ENCODE peak calls at places on chromosomes 7 and 10, in four cellular contexts. One of them, this sample, is unnamed.
A peak's percentile ranks its signal among the peaks of the same experiment; 100 is the strongest.

GRCh38 chr7:87624628-87625027 is 3.6 kb upstream of the RUNDC3B start:
- DNase-seq in breast epithelium: no peak
- DNase-seq in HCT116: no peak
- DNase-seq in stomach: no peak
- DNase-seq in this sample: no peak

GRCh38 chr10:32412499-32412853 is 33.5 kb upstream of the CCDC7 start:
- DNase-seq in breast epithelium: no peak
- DNase-seq in stomach: no peak
- DNase-seq in HCT116: no peak
- DNase-seq in this sample: no peak

GRCh38 chr7:135147899-135148721 is at the start of gene TMEM140:
- DNase-seq in HCT116: no peak
- DNase-seq in breast epithelium: no peak
- DNase-seq in stomach: peak; percentile 64
- DNase-seq in this sample: no peak

GRCh38 chr7:138958026-138958956 is 22.9 kb downstream of the KIAA1549 start:
- DNase-seq in stomach: no peak
- DNase-seq in HCT116: no peak
- DNase-seq in breast epithelium: no peak
- DNase-seq in this sample: no peak

GRCh38 chr7:127409629-127410028 is 17.1 kb upstream of the ZNF800 start:
- DNase-seq in breast epithelium: no peak
- DNase-seq in HCT116: no peak
- DNase-seq in stomach: no peak
- DNase-seq in this sample: no peak

GRCh38 chr10:123720536-123720935 is 54.4 kb downstream of the GPR26 start:
- DNase-seq in breast epithelium: no peak
- DNase-seq in stomach: no peak
- DNase-seq in HCT116: no peak
- DNase-seq in this sample: no peak

GRCh38 chr7:111025013-111025412 is 65.9 kb upstream of the LRRN3 start:
- DNase-seq in HCT116: no peak
- DNase-seq in breast epithelium: no peak
- DNase-seq in stomach: no peak
- DNase-seq in this sample: no peak

GRCh38 chr7:109092268-109092667 is 522.6 kb downstream of the DNAJB9 start:
- DNase-seq in stomach: no peak
- DNase-seq in HCT116: peak; percentile 0
- DNase-seq in breast epithelium: no peak
- DNase-seq in this sample: no peak

GRCh38 chr7:11434371-11434770 is 397.6 kb downstream of the THSD7A start:
- DNase-seq in stomach: no peak
- DNase-seq in breast epithelium: no peak
- DNase-seq in HCT116: no peak
- DNase-seq in this sample: no peak

GRCh38 chr7:43135129-43135528 is 22.7 kb downstream of the HECW1 start:
- DNase-seq in breast epithelium: no peak
- DNase-seq in stomach: no peak
- DNase-seq in HCT116: peak; percentile 48
- DNase-seq in this sample: no peak

GRCh38 chr7:50317697-50318640 is 13.5 kb downstream of the IKZF1 start:
- DNase-seq in stomach: no peak
- DNase-seq in HCT116: no peak
- DNase-seq in breast epithelium: no peak
- DNase-seq in this sample: no peak

GRCh38 chr7:123881300-123881699 is 36.3 kb downstream of the HYAL4 start:
- DNase-seq in stomach: no peak
- DNase-seq in breast epithelium: no peak
- DNase-seq in HCT116: no peak
- DNase-seq in this sample: no peak

GRCh38 chr10:119412244-119412750 is 130.2 kb downstream of the RGS10 start:
- DNase-seq in HCT116: no peak
- DNase-seq in stomach: peak; percentile 74
- DNase-seq in breast epithelium: peak; percentile 50
- DNase-seq in this sample: no peak

GRCh38 chr7:150450491-150450992 is at the start of gene GIMAP8:
- DNase-seq in breast epithelium: no peak
- DNase-seq in HCT116: no peak
- DNase-seq in stomach: peak; percentile 42
- DNase-seq in this sample: no peak

GRCh38 chr7:74084722-74085578 is 1.3 kb downstream of the LIMK1 start:
- DNase-seq in stomach: no peak
- DNase-seq in HCT116: no peak
- DNase-seq in breast epithelium: no peak
- DNase-seq in this sample: no peak

GRCh38 chr7:21054427-21055133 is 267.9 kb upstream of the SP8 start:
- DNase-seq in stomach: no peak
- DNase-seq in HCT116: no peak
- DNase-seq in breast epithelium: no peak
- DNase-seq in this sample: no peak

GRCh38 chr10:132571565-132572544 is 34.3 kb downstream of the INPP5A start:
- DNase-seq in breast epithelium: peak; percentile 36
- DNase-seq in stomach: peak; percentile 66
- DNase-seq in HCT116: peak; percentile 65
- DNase-seq in this sample: no peak

GRCh38 chr7:1665721-1666250 is 4.3 kb upstream of the ELFN1 start:
- DNase-seq in breast epithelium: no peak
- DNase-seq in HCT116: no peak
- DNase-seq in stomach: no peak
- DNase-seq in this sample: no peak

DNA sequence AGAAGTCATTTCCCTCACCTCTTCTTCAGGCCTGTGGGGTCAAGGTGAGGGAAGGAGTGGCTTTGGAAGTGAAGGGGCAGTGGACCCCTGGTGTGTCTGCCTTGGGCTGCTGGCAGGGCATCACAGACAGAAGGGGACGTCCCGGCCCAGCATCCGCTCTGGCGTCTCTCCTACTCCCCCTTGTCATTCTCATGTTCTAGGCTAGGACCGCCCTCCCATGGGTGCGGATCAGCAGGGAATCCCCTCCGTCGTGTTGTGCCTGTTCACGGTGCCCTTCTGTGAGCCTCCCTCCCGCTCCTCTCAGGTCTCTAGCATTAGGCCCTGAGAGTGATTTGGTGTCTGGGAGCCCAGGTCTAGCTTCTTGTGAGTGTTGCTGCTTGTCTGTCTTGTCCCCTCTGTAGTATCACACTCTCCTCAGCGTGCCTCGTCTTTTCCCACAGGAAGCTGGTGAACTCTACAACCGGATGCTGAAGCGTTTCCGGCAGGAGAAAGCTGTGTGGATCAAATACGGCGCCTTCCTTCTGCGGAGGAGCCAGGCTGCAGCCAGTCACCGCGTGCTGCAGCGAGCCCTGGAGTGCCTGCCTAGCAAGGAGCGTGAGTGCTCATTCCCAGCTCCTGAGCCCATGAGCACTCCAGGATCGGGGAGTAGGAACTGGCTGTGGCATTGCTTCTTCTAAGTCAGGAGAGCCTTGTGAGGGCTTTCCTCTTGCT is 8.5 kb downstream of the CALHM2 start:
- DNase-seq in stomach: no peak
- DNase-seq in HCT116: no peak
- DNase-seq in breast epithelium: no peak
- DNase-seq in this sample: no peak
- H3K27ac ChIP-seq in stomach: no peak overlapping the region
- H3K27ac ChIP-seq in HCT116: no peak overlapping the region
- H3K27ac ChIP-seq in breast epithelium: peak overlapping the region; percentile 57
- H3K27ac ChIP-seq in this sample: peak overlapping the region; percentile 89

GRCh38 chr7:16810573-16810972 is 5.8 kb upstream of the AGR2 start:
- DNase-seq in breast epithelium: no peak
- DNase-seq in stomach: no peak
- DNase-seq in HCT116: no peak
- DNase-seq in this sample: no peak
- TF ChIP-seq POLR2AphosphoS5 in breast epithelium: no peak
- TF ChIP-seq POLR2AphosphoS5 in stomach: peak; percentile 17
- TF ChIP-seq POLR2AphosphoS5 in HCT116: no peak
- TF ChIP-seq POLR2AphosphoS5 in this sample: no peak

GRCh38 chr7:92528188-92528957 is at the start of the genes PEX1 and RBM48:
- DNase-seq in HCT116: peak; percentile 99
- DNase-seq in breast epithelium: peak; percentile 97
- DNase-seq in stomach: peak; percentile 95
- DNase-seq in this sample: peak; percentile 98
- TF ChIP-seq POLR2A in HCT116: no peak
- TF ChIP-seq POLR2A in breast epithelium: peak; percentile 41
- TF ChIP-seq POLR2A in stomach: peak; percentile 11
- TF ChIP-seq POLR2A in this sample: no peak

DNA sequence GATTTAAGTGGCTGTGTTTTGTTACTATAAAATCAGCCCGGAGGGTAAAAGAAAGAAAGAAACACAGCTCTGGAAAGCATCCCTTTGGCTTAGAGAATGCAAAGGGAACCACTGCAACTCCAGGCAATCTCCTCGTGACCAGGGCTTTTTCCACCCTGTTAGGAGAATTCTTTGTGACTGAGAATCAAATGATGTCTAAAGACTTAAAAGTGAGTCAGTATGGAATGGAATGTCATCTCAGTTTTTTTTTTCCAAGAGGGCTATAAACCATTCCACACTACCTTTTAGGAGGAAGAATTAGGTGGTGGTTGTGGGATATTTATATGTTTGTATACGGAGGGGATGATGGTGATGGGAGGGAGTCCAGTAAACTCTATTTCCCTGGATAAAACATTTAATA is 334.7 kb downstream of the SUGCT start:
- DNase-seq in breast epithelium: no peak
- DNase-seq in HCT116: no peak
- DNase-seq in stomach: no peak
- DNase-seq in this sample: no peak
- H3K27ac ChIP-seq in breast epithelium: no peak overlapping the region
- H3K27ac ChIP-seq in HCT116: no peak overlapping the region
- H3K27ac ChIP-seq in stomach: no peak overlapping the region
- H3K27ac ChIP-seq in this sample: peak overlapping the region; percentile 73

GRCh38 chr10:44865289-44865671 is 45.9 kb upstream of the TMEM72 start:
- DNase-seq in HCT116: no peak
- DNase-seq in stomach: no peak
- DNase-seq in breast epithelium: no peak
- DNase-seq in this sample: no peak

GRCh38 chr10:44862917-44863316 is 48.2 kb upstream of the TMEM72 start:
- DNase-seq in breast epithelium: no peak
- DNase-seq in HCT116: no peak
- DNase-seq in stomach: no peak
- DNase-seq in this sample: no peak

GRCh38 chr10:44863344-44864041 is 47.6 kb upstream of the TMEM72 start:
- DNase-seq in HCT116: no peak
- DNase-seq in stomach: no peak
- DNase-seq in breast epithelium: no peak
- DNase-seq in this sample: peak; percentile 62

GRCh38 chr10:44864042-44864436 is 47.1 kb upstream of the TMEM72 start:
- DNase-seq in breast epithelium: peak; percentile 45
- DNase-seq in HCT116: no peak
- DNase-seq in stomach: no peak
- DNase-seq in this sample: peak; percentile 85

GRCh38 chr10:44864637-44865288 is 46.4 kb upstream of the TMEM72 start:
- DNase-seq in stomach: peak; percentile 92
- DNase-seq in breast epithelium: peak; percentile 80
- DNase-seq in HCT116: peak; percentile 60
- DNase-seq in this sample: no peak
- TF ChIP-seq POLR2AphosphoS5 in stomach: no peak
- TF ChIP-seq POLR2AphosphoS5 in breast epithelium: no peak
- TF ChIP-seq POLR2AphosphoS5 in HCT116: no peak
- TF ChIP-seq POLR2AphosphoS5 in this sample: peak; percentile 54

DNA sequence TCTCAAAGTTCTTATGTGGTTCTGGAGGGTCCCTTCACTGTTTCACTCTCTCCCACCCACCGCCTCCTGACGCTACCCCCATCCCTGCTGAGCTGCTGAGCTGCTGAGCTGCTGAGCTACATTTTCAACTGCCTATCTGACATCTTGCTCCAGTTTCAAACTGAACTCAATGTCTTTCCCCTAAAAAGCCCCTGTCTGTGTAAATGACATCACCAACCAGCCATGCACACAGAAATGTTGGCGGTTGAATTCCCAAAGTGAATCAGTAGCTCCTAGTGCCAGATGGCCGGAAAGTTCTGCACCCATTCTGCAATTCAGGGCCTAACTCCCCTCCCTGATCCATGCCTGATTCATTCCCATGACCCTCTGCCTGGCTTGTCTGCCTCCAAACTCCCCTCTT is 71.2 kb downstream of the WNT2 start:
- DNase-seq in stomach: no peak
- DNase-seq in breast epithelium: no peak
- DNase-seq in HCT116: no peak
- DNase-seq in this sample: no peak
- TF ChIP-seq POLR2A in stomach: no peak
- TF ChIP-seq POLR2A in breast epithelium: no peak
- TF ChIP-seq POLR2A in HCT116: no peak
- TF ChIP-seq POLR2A in this sample: no peak

GRCh38 chr7:52085610-52086009 is 769.0 kb upstream of the COBL start:
- DNase-seq in stomach: no peak
- DNase-seq in breast epithelium: no peak
- DNase-seq in HCT116: no peak
- DNase-seq in this sample: no peak
- H3K27ac ChIP-seq in stomach: no peak overlapping the region
- H3K27ac ChIP-seq in breast epithelium: no peak overlapping the region
- H3K27ac ChIP-seq in HCT116: no peak overlapping the region
- H3K27ac ChIP-seq in this sample: no peak overlapping the region

GRCh38 chr10:68901106-68901927 is at the start of gene DDX50:
- DNase-seq in stomach: peak; percentile 98
- DNase-seq in HCT116: peak; percentile 96
- DNase-seq in breast epithelium: peak; percentile 99
- DNase-seq in this sample: peak; percentile 97
- TF ChIP-seq POLR2AphosphoS5 in stomach: peak; percentile 93
- TF ChIP-seq POLR2AphosphoS5 in HCT116: peak; percentile 92
- TF ChIP-seq POLR2AphosphoS5 in breast epithelium: no peak
- TF ChIP-seq POLR2AphosphoS5 in this sample: peak; percentile 95